ENCODE peak calls at places on chromosome 11, in four cellular contexts. V is heart right ventricle, K is AG04450, E is Calu3. P is an unnamed sample.

GRCh38 chr11:93630037-93630436 is 31.4 kb upstream of the CEP295 start:
- DNase-seq in E (no peak), K (no peak), V (no peak), P (no peak)

GRCh38 chr11:43954241-43954640 is 11.8 kb downstream of the C11orf96 start:
- DNase-seq in E (no peak), K (no peak), V (no peak), P (no peak)

GRCh38 chr11:112612283-112612849 is 348.9 kb upstream of the NCAM1 start:
- DNase-seq in E (peak; percentile 27), K (no peak), V (no peak), P (peak; percentile 31)

GRCh38 chr11:73578786-73579185 is 19.1 kb downstream of the FAM168A start:
- DNase-seq in V (no peak), E (no peak), K (no peak), P (no peak)

GRCh38 chr11:65710424-65710823 is 1.6 kb upstream of the KAT5 start:
- DNase-seq in K (no peak), E (no peak), V (no peak), P (no peak)

GRCh38 chr11:111870522-111870886 is 877 bp downstream of the ALG9 start:
- DNase-seq in E (no peak), V (no peak), K (no peak), P (no peak)

GRCh38 chr11:123072279-123072678 is 10.3 kb upstream of the HSPA8 start:
- DNase-seq in K (no peak), E (peak; percentile 67), V (no peak), P (no peak)

GRCh38 chr11:113781682-113782081 is 2.1 kb downstream of the CLDN25 start:
- DNase-seq in V (no peak), K (no peak), E (no peak), P (no peak)

GRCh38 chr11:114343493-114343892 is 47.3 kb downstream of the NNMT start:
- DNase-seq in K (no peak), V (no peak), E (no peak), P (no peak)

GRCh38 chr11:11397043-11397415 is 44.0 kb upstream of the CSNK2A3 start:
- DNase-seq in V (no peak), K (no peak), E (no peak), P (no peak)

GRCh38 chr11:64367931-64368672 is 9.1 kb downstream of the RPS6KA4 start:
- DNase-seq in V (no peak), K (no peak), E (no peak), P (no peak)

GRCh38 chr11:74754507-74755255 is 6.0 kb downstream of the RNF169 start:
- DNase-seq in K (peak; percentile 81), V (no peak), E (peak; percentile 37), P (peak; percentile 83)

GRCh38 chr11:13009476-13009920 is 382 bp downstream of the RASSF10 start:
- DNase-seq in K (no peak), E (no peak), V (no peak), P (no peak)

GRCh38 chr11:69569306-69570200 is 71.4 kb upstream of the CCND1 start:
- DNase-seq in V (no peak), E (no peak), K (no peak), P (no peak)

GRCh38 chr11:62392944-62393628 is 25.7 kb upstream of the SCGB1A1 start:
- DNase-seq in V (no peak), E (peak; percentile 38), K (no peak), P (no peak)

GRCh38 chr11:118079507-118079906 is 2.6 kb downstream of the TMPRSS4 start:
- DNase-seq in V (no peak), K (no peak), E (no peak), P (no peak)

GRCh38 chr11:14500181-14500651 is 605 bp upstream of the COPB1 start:
- DNase-seq in E (peak; percentile 56), K (no peak), V (peak; percentile 48), P (peak; percentile 61)

GRCh38 chr11:126514061-126514713 is 158.7 kb downstream of the ST3GAL4 start:
- DNase-seq in V (no peak), K (no peak), E (no peak), P (no peak)

GRCh38 chr11:121961228-121961860 is 154.7 kb downstream of the BLID start:
- DNase-seq in V (no peak), K (no peak), E (no peak), P (no peak)

GRCh38 chr11:121967131-121967689 is 148.8 kb downstream of the BLID start:
- DNase-seq in V (no peak), K (no peak), E (no peak), P (no peak)

GRCh38 chr11:121968638-121969037 is 147.4 kb downstream of the BLID start:
- DNase-seq in V (no peak), E (no peak), K (no peak), P (no peak)

GRCh38 chr11:121965330-121965729 is 150.7 kb downstream of the BLID start:
- DNase-seq in E (no peak), V (no peak), K (no peak), P (peak; percentile 80)

GRCh38 chr11:121964591-121964990 is 151.4 kb downstream of the BLID start:
- DNase-seq in E (no peak), K (no peak), V (no peak), P (peak; percentile 45)
- TF ChIP-seq CTCF in E (no peak), K (no peak), V (no peak), P (no peak)

GRCh38 chr11:59615637-59616395 is at the start of gene OSBP:
- DNase-seq in V (peak; percentile 100), E (peak; percentile 96), K (peak; percentile 100), P (peak; percentile 100)
- TF ChIP-seq CTCF in V (no peak), E (no peak), K (no peak), P (no peak)

DNA sequence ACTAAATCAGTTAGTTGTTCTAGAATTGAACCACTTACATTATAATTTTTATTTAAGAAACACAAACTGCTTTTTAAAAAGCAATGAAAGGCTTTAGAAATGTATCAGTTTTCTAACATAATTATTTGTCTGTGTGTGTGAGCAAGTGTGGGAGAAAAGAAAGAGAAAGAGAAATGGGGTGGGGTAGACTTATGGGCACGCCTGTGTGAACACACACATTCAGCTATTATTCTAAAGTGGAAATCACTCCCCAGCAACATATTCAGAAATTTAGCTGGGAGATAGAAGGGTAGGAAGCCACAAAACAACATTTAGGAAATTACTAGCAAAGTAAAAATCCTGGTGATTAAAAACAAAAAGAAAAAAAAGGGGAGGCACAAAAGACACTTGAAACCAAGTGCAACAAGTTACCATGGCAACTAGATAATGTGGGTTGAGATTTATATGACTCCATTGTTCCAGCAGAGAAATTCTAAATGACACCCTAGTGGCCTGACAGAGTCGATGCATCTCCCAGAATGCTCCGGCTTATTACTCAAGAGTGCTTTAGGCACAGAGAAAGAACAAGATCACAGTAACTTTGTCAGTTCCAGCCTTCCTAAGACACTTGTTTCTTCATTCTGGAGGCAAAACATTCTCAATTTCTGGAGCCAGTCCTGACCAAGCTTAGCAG is 444.6 kb downstream of the DLG2 start:
- DNase-seq in E (peak; percentile 18), V (no peak), K (no peak), P (peak; percentile 3)
- TF ChIP-seq CTCF in E (peak; percentile 48), V (no peak), K (peak; percentile 54), P (peak; percentile 7)

DNA sequence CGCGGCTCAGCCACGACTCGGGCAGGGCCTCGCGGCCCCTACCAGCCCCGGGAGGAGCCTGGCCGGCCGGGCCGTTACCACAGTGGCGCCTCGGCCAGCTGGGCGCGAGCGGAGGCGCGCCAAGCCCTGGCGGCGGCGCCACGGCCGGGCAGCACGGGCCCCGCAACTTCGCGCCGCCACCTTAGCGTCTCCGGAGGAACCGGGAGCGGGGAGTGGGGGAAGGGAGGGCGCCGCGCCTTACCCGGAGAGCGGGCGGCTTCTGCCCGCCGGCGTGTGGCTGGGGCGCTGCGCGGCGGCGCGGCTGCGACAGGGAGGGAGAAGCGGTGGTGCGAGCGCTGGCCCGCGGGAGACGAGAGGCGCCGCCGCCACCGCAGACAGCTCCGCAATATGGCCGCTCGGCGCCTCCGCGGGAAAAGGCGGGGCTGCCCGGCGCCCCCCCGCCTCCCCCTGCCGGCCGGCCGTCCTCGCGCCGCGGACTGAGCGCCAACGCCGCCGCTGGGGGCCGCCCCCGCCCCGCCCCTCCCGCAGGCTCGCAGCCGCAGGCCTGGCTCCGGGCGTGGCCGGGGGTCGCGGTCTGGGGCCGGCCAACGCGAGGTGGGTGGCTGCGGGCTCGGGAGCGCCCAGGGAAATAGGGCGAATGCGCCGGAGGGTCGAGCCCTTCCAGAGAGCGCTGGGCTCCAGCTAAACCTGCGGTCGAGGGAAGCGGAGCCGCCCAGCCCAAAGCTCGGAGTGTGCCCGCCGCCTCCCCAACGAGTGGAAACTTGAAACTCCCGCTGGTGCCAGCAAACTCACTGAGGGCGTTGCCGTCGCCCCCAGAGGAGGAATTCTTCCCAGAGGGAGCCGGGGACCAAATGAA is at the start of gene RDX:
- DNase-seq in K (peak; percentile 26), E (peak; percentile 76), V (peak; percentile 67), P (peak; percentile 69)
- TF ChIP-seq CTCF in K (peak; percentile 7), E (no peak), V (no peak), P (no peak)

GRCh38 chr11:100908746-100909145 is 220.9 kb downstream of the PGR start:
- DNase-seq in V (no peak), E (no peak), K (no peak), P (no peak)
- TF ChIP-seq CTCF in V (no peak), E (no peak), K (peak; percentile 6), P (no peak)

GRCh38 chr11:16883179-16883578 is 131.0 kb downstream of the PLEKHA7 start:
- DNase-seq in E (peak; percentile 76), K (no peak), V (peak; percentile 27), P (no peak)
- TF ChIP-seq CTCF in E (no peak), K (no peak), V (peak; percentile 33), P (no peak)

GRCh38 chr11:96324912-96325311 is 18.1 kb downstream of the MAML2 start:
- DNase-seq in E (no peak), K (no peak), V (no peak), P (peak; percentile 83)
- TF ChIP-seq CTCF in E (no peak), K (no peak), V (no peak), P (no peak)

GRCh38 chr11:128313931-128314330 is 273.4 kb downstream of the ETS1 start:
- DNase-seq in V (no peak), K (no peak), E (no peak), P (no peak)
- TF ChIP-seq CTCF in V (no peak), K (no peak), E (no peak), P (no peak)

GRCh38 chr11:110077866-110078325 is 15.3 kb upstream of the ZC3H12C start:
- DNase-seq in V (no peak), E (no peak), K (no peak), P (peak; percentile 67)
- TF ChIP-seq CTCF in V (no peak), E (no peak), K (no peak), P (no peak)

GRCh38 chr11:82494988-82495432 is 238.7 kb downstream of the FAM181B start:
- DNase-seq in V (no peak), E (no peak), K (no peak), P (no peak)
- TF ChIP-seq CTCF in V (no peak), E (no peak), K (peak; percentile 22), P (no peak)

P was measured in fibroblast of pulmonary artery.